ENCODE peak calls at places on chromosomes 5 and 9, in five cellular contexts. N is midbrain, I is uterus, E is GM13976, C is natural killer cell. Q is an unnamed sample.

GRCh38 chr5:84437673-84438315 is 53.1 kb upstream of the EDIL3 start:
- DNase-seq in N (no peak), I (no peak), E (no peak), C (no peak), Q (no peak)

GRCh38 chr9:121619566-121619965 is 31.9 kb upstream of the DAB2IP start:
- DNase-seq in N (no peak), I (no peak), E (no peak), C (no peak), Q (no peak)

GRCh38 chr5:168667301-168667859 is 88.2 kb upstream of the PANK3 start:
- DNase-seq in N (no peak), I (no peak), E (no peak), C (no peak), Q (no peak)

GRCh38 chr5:170818222-170818621 is 34.7 kb downstream of the GABRP start:
- DNase-seq in N (no peak), I (no peak), E (no peak), C (no peak), Q (no peak)

GRCh38 chr9:126614088-126614454 is 343 bp downstream of the LMX1B start:
- DNase-seq in N (no peak), I (no peak), E (no peak), C (no peak), Q (no peak)

GRCh38 chr5:31798168-31798567 is 159.2 kb downstream of the PDZD2 start:
- DNase-seq in N (no peak), I (no peak), E (no peak), C (no peak), Q (no peak)

GRCh38 chr5:53037141-53037859 is 48.1 kb downstream of the ITGA2 start:
- DNase-seq in N (no peak), I (no peak), E (no peak), C (no peak), Q (no peak)

GRCh38 chr5:131720714-131721113 is 76.1 kb downstream of the FNIP1 start:
- DNase-seq in N (no peak), I (no peak), E (no peak), C (no peak), Q (no peak)

GRCh38 chr5:147551677-147552076 is 41.8 kb upstream of the DPYSL3 start:
- DNase-seq in N (no peak), I (no peak), E (no peak), C (no peak), Q (no peak)

GRCh38 chr5:73496984-73497457 is 1.2 kb upstream of the BTF3 start:
- DNase-seq in N (peak), I (no peak), E (peak), C (no peak), Q (peak)

GRCh38 chr9:114302727-114303126 is 20.2 kb upstream of the ORM1 start:
- DNase-seq in N (no peak), I (peak), E (no peak), C (no peak), Q (no peak)

GRCh38 chr5:148905541-148905940 is 79.1 kb downstream of the ADRB2 start:
- DNase-seq in N (no peak), I (no peak), E (no peak), C (no peak), Q (no peak)

GRCh38 chr9:95182854-95183563 is 134.5 kb downstream of the FANCC start:
- DNase-seq in N (peak), I (no peak), E (no peak), C (no peak), Q (no peak)